ENCODE peak calls at places on chromosomes 7 and 10, in four cellular contexts. E is GM23248, H is PC-3, Q is OCI-LY7. P is an unnamed sample.

GRCh38 chr7:111835066-111835465 is 272.8 kb upstream of the IMMP2L start:
- DNase-seq in E (peak), H (peak), Q (no peak), P (no peak)

GRCh38 chr10:20105931-20106330 is 289.7 kb downstream of the PLXDC2 start:
- DNase-seq in E (no peak), H (no peak), Q (no peak), P (no peak)

GRCh38 chr10:32139223-32140073 is 83.2 kb upstream of the KIF5B start:
- DNase-seq in E (peak), H (peak), Q (no peak), P (peak)

GRCh38 chr10:12914111-12914510 is 87.4 kb downstream of the CCDC3 start:
- DNase-seq in E (no peak), H (peak), Q (no peak), P (no peak)

GRCh38 chr7:152760384-152761115 is 998 bp downstream of the ACTR3B start:
- DNase-seq in E (peak), H (peak), Q (no peak), P (no peak)

GRCh38 chr10:91289295-91289694 is 68.8 kb downstream of the PCGF5 start:
- DNase-seq in E (no peak), H (no peak), Q (no peak), P (no peak)

GRCh38 chr10:110447886-110448285 is 49.8 kb upstream of the DUSP5 start:
- DNase-seq in E (no peak), H (no peak), Q (no peak), P (no peak)

GRCh38 chr7:122901250-122901649 is 15.0 kb upstream of the CADPS2 start:
- DNase-seq in E (no peak), H (no peak), Q (no peak), P (no peak)

GRCh38 chr10:76397210-76397881 is 965.9 kb downstream of the LRMDA start:
- DNase-seq in E (no peak), H (no peak), Q (no peak), P (no peak)

GRCh38 chr7:148672041-148672440 is 26.7 kb upstream of the CUL1 start:
- DNase-seq in E (no peak), H (no peak), Q (no peak), P (no peak)

GRCh38 chr7:27960415-27960814 is 220.2 kb downstream of the JAZF1 start:
- DNase-seq in E (no peak), H (no peak), Q (no peak), P (no peak)

GRCh38 chr10:26438534-26439269 is 561 bp downstream of the APBB1IP start:
- DNase-seq in E (peak), H (no peak), Q (peak), P (peak)

GRCh38 chr10:4254101-4254994 is 469.3 kb upstream of the KLF6 start:
- DNase-seq in E (peak), H (no peak), Q (no peak), P (no peak)

GRCh38 chr7:43764039-43764789 is 5.7 kb downstream of the BLVRA start:
- DNase-seq in E (no peak), H (peak), Q (peak), P (no peak)

GRCh38 chr7:106218546-106218945 is 66.2 kb downstream of the NAMPT start:
- DNase-seq in E (peak), H (no peak), Q (no peak), P (no peak)

GRCh38 chr7:125057974-125058373 is 128.3 kb upstream of the POT1 start:
- DNase-seq in E (no peak), H (no peak), Q (no peak), P (no peak)

GRCh38 chr7:37354661-37355131 is 94.0 kb downstream of the ELMO1 start:
- DNase-seq in E (no peak), H (no peak), Q (no peak), P (no peak)

GRCh38 chr10:28774051-28774995 is 97.0 kb downstream of the BAMBI start:
- DNase-seq in E (no peak), H (peak), Q (no peak), P (peak)

GRCh38 chr7:155489862-155490696 is 32.1 kb downstream of the EN2 start:
- DNase-seq in E (peak), H (no peak), Q (no peak), P (peak)

DNA sequence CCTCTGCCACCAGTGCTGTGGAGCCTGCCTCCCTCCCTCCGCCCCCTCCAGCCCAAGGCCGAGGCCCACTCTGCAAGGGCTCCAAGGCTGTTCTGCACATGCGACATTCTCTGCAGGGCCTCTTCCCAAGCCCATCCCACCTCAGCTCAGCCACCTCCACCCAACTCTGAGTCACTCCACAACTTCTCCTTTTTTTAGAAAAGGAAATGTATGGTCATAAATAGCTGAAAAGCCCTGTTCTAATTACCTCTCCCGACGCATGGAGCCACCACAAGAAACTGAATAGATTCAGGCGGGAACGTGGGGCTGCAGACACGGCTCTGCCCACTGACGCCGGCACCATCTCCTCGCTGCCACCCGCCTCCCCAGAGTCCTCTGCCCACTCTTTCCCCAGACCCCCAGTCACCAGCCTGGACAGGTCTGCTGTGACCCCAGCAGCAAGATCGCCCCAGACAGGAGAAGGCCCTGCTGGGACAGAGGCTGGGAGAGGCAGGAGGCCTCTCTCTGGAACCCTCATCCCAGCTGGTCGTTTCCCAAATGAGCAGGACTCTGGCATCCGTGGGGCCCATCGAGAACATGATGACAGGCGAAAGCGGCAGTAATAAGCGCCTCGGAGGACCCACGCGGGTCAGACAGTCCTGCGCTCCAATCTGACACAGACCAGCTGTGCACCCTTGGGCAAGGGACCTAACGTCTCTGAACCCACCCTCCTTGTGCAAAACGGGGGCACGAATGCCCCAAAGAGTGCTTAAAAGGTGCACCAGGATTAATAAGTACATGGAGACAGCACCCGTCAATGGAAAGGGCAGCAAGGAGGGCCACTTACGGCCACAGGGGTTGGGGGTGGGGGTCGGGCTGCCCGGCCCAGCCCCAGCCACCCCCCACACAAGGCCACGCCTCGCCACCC is 213.7 kb downstream of the MAD1L1 start:
- DNase-seq in E (peak), H (peak), Q (no peak), P (no peak)
- H3K4me3 ChIP-seq in E (peak), H (no peak), Q (no peak), P (no peak)

DNA sequence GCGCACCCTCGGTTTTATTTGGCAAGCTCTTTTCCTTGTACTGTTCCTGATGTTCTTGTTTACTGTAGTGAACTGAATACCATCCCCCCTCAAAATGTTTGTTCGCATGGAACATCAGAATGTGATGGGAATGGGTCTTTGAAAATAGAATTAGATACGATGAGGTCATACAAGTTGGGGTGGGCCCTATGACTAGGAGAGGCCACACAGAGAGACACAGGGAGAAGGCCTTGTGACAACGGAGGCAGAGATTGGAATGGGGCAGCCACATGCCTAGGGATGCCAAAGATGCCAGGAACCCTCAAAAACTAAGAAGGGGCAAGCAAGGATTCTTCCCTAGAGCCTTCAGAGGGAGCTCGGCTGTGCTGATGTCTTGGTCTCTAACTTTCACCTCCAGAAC is 123.6 kb downstream of the FAM204A start:
- DNase-seq in E (no peak), H (no peak), Q (no peak), P (no peak)
- TF ChIP-seq EZH2phosphoT487 in E (no peak), H (no peak), Q (no peak), P (no peak)

DNA sequence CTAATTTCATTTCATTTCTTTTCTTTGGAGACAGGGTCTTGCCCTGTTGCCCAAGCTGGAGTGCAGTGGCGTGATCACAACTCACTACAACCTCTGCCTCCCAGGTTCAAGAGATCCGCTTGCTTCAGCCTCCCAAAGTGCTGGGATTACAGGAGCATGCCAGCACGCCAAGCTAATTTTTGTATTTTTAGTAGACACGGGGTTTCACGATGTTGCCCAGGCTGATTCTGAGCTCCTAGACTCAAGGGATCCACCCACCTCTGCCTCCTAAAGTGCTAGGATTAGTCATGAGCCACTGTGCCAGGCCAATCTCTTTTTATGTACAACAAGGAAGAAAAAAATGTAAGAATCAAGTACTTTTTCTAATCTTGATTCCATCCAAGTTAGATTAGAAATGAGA is 10.7 kb upstream of the KMT2E start:
- DNase-seq in E (peak), H (peak), Q (no peak), P (no peak)
- H3K4me3 ChIP-seq in E (peak), H (peak), Q (no peak), P (no peak)

GRCh38 chr10:99941942-99942835 is 67.6 kb downstream of the DNMBP start:
- DNase-seq in E (peak), H (no peak), Q (no peak), P (no peak)
- TF ChIP-seq EZH2phosphoT487 in E (no peak), H (no peak), Q (no peak), P (no peak)

DNA sequence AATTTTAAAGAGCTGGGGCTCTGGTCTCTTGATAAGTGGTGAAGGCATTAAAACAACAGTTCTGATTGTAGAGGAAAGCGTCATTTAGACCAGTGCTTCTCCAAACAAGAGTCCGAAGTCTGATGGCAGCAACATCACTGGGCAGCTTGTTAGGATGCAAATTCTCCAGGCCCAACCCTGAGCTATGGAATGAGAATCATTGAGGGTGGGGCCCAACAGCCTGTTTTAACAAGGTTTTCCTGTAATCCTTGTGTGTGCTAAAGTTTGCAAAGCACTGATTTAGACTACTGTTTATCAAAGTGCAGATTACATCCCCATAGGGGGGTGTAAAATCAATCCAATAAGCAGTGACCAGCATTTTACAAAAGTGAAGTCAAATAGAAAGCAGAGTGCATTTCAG is 2.6 kb upstream of the ZNRF2 start:
- DNase-seq in E (no peak), H (no peak), Q (no peak), P (no peak)
- H3K4me3 ChIP-seq in E (no peak), H (no peak), Q (no peak), P (no peak)

DNA sequence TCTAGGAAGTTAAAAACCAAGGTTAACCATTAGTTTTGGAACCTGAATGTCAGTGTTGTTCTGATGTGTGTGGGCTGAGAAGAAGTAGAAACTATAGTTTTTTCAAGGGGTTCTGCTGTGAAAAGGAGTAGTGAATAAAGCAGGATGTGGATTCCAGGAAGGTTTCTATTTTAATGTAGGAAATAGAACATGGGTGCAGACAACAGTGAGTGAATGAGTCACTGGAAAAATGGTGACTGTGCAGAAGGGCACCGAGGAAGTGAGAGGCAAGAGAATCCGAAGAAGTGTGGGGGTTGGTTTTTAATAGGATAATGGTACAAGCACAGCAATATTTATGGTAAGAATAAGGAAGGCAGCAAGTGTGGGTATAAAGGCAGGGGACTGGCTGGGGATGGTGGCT is 120.4 kb downstream of the ARHGAP21 start:
- DNase-seq in E (peak), H (peak), Q (no peak), P (no peak)
- TF ChIP-seq EZH2phosphoT487 in E (no peak), H (no peak), Q (no peak), P (no peak)

GRCh38 chr10:61898435-61898778 is 3.1 kb upstream of the ARID5B start:
- DNase-seq in E (no peak), H (peak), Q (peak), P (no peak)
- H3K4me3 ChIP-seq in E (peak), H (peak), Q (peak), P (no peak)

DNA sequence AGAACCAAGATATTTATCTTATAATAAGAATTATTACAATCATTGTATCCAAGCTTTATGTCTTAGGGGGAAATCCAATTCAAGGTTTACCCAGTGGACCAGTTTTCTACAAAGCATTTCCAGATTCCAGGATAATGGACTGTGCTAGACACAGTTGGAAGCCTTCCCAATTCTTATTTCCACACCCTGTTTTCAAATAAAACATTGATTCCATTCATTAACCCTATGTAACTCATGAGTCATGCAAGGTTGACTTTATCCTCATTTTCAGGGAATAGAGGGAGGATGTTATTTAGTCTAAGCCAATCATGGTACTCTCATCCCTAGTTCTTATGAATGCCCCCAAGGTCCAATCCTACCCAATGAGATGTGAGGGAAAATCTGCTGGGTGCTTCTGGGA is 145.7 kb downstream of the RNLS start:
- DNase-seq in E (no peak), H (no peak), Q (no peak), P (no peak)
- TF ChIP-seq EZH2phosphoT487 in E (no peak), H (no peak), Q (no peak), P (no peak)

P was measured in neural progenitor cell.